ENCODE peak calls at places on chromosomes 16 and 17, in six cellular contexts. D, Y, H, V, W and I are unnamed samples.

GRCh38 chr16:51167170-51167710 is 16.2 kb upstream of the SALL1 start:
- DNase-seq in D (no peak), Y (no peak), H (no peak), V (no peak), W (no peak), I (no peak)

GRCh38 chr17:19753049-19753444 is 4.9 kb upstream of the ALDH3A1 start:
- DNase-seq in D (peak; percentile 67), Y (peak; percentile 77), H (peak; percentile 90), V (no peak), W (peak; percentile 94), I (peak; percentile 97)

GRCh38 chr17:48592592-48592991 is 987 bp downstream of the HOXB5 start:
- DNase-seq in D (no peak), Y (no peak), H (no peak), V (no peak), W (no peak), I (no peak)

GRCh38 chr17:4576729-4577322 is 7.5 kb upstream of the SMTNL2 start:
- DNase-seq in D (no peak), Y (no peak), H (no peak), V (peak; percentile 87), W (peak; percentile 34), I (no peak)

GRCh38 chr17:82943339-82943738 is 103.5 kb upstream of the ZNF750 start:
- DNase-seq in D (no peak), Y (no peak), H (peak; percentile 33), V (no peak), W (peak; percentile 28), I (no peak)

GRCh38 chr16:89723279-89724250 is 2.2 kb downstream of the ZNF276 start:
- DNase-seq in D (no peak), Y (no peak), H (peak; percentile 77), V (no peak), W (peak; percentile 73), I (no peak)

GRCh38 chr16:16014329-16015224 is 65.2 kb downstream of the ABCC1 start:
- DNase-seq in D (no peak), Y (peak; percentile 72), H (peak; percentile 76), V (no peak), W (peak; percentile 86), I (no peak)

GRCh38 chr17:21029032-21029431 is 13.8 kb downstream of the USP22 start:
- DNase-seq in D (peak; percentile 48), Y (peak; percentile 95), H (no peak), V (no peak), W (peak; percentile 81), I (peak; percentile 89)

GRCh38 chr16:24917236-24917635 is 71.5 kb downstream of the SLC5A11 start:
- DNase-seq in D (no peak), Y (no peak), H (no peak), V (no peak), W (no peak), I (no peak)

GRCh38 chr17:50147841-50148225 is 2.6 kb downstream of the PPP1R9B start:
- DNase-seq in D (no peak), Y (no peak), H (no peak), V (no peak), W (peak; percentile 72), I (no peak)

GRCh38 chr17:50144845-50145531 is 5.5 kb downstream of the PPP1R9B start:
- DNase-seq in D (no peak), Y (no peak), H (no peak), V (no peak), W (peak; percentile 85), I (peak; percentile 72)

GRCh38 chr17:50145532-50146229 is 4.8 kb downstream of the PPP1R9B start:
- DNase-seq in D (no peak), Y (no peak), H (no peak), V (no peak), W (peak; percentile 48), I (no peak)

GRCh38 chr17:50146927-50147640 is 3.4 kb downstream of the PPP1R9B start:
- DNase-seq in D (no peak), Y (no peak), H (no peak), V (no peak), W (peak; percentile 66), I (no peak)

GRCh38 chr17:50146230-50146926 is 4.1 kb downstream of the PPP1R9B start:
- DNase-seq in D (no peak), Y (no peak), H (no peak), V (no peak), W (peak; percentile 39), I (no peak)
- TF ChIP-seq CTCF in D (peak; percentile 10), Y (no peak), H (no peak), V (no peak), W (no peak), I (no peak)

DNA sequence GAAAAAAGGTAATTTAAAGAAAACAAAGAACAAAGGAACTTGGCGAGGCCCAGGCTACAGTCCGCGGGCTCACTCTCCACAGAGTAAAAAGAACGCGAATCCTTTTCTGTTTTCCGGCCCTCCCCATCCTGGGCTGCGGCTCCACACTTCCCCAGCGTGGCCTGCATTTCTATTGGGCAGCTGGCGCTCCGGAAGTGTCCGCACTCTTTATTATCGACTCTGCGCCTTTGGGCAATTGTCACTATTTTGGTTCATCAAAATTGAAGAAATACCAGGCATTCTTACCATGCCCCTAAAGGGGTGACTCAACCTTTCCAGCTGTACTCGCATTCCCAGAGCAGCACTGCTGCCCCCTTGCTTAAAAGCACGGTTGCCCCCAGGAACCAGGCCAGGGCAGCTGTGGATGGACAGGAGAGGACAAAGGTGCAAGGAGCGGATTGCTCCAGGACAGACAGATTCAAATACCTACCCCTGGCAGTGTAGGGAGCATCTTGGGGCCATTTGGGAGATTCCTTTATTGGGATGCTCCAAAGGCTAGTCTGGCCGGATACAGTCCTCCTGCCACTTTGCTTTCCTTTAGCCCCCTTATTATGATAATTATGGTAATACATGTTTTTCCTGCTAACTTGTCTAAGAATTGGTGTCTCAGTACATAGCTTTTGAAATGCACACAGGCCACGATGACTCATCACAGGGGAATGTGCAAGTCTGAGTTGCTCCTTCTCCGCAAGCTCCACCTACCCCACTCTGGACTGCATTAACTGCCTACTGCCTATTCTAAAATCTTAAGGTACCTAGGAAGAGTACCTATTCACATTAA is 985 bp upstream of the SLFN12 start:
- DNase-seq in D (peak; percentile 98), Y (peak; percentile 100), H (peak; percentile 93), V (peak; percentile 18), W (no peak), I (peak; percentile 98)
- TF ChIP-seq CTCF in D (peak; percentile 51), Y (peak; percentile 46), H (no peak), V (no peak), W (no peak), I (no peak)

GRCh38 chr17:75047398-75048098 is 523 bp downstream of the KCTD2 start:
- DNase-seq in D (no peak), Y (no peak), H (peak; percentile 80), V (peak; percentile 58), W (peak; percentile 72), I (peak; percentile 10)

GRCh38 chr17:75044716-75045115 is 2.1 kb downstream of the ATP5PD start:
- DNase-seq in D (no peak), Y (no peak), H (peak; percentile 6), V (no peak), W (no peak), I (no peak)

GRCh38 chr17:75048396-75048933 is 1.4 kb downstream of the KCTD2 start:
- DNase-seq in D (no peak), Y (no peak), H (no peak), V (no peak), W (no peak), I (peak; percentile 14)

GRCh38 chr17:75049057-75049456 is 2.0 kb downstream of the KCTD2 start:
- DNase-seq in D (no peak), Y (no peak), H (no peak), V (no peak), W (no peak), I (no peak)

DNA sequence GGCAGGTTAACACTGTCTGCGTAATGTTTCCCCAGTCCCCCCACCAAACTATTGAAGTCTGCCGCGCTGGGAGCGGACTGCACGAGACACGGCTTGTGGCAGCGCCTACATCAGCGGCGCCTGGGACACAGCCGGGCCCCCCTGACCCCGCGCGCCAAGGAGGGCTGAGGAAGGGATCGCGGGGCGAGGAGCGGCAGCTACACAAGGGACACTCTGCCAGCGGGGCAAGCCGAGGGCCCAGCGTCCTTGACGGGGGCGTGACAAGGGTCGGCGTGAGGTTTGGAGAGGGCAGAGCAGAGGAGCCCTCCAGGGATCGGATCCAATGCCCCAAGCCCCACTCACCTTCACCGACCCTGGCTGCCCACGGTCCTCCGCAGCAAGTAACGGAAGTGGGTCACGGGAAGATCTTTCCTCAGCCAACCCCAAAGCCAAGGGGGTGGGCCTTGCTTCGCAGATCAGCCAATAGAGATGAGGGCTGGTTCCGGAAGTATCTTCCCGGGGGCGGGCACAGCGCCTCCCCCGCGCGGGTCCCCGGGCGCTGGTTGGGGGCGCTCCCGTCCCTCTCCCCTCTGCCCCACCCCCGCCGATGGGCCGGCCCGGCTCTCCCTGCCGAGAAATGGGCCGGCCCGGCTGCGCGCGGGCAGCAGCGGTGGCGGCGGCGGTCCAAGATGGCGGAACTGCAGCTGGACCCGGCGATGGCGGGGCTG is at the start of the genes ATP5PD and KCTD2:
- DNase-seq in D (peak; percentile 88), Y (peak; percentile 97), H (peak; percentile 99), V (peak; percentile 95), W (peak; percentile 98), I (peak; percentile 96)
- TF ChIP-seq CTCF in D (no peak), Y (no peak), H (no peak), V (no peak), W (no peak), I (no peak)

GRCh38 chr17:7982666-7983065 is 19.7 kb upstream of the GUCY2D start:
- DNase-seq in D (no peak), Y (peak; percentile 44), H (peak; percentile 35), V (no peak), W (no peak), I (peak; percentile 21)

GRCh38 chr17:7984904-7985303 is 17.5 kb upstream of the GUCY2D start:
- DNase-seq in D (no peak), Y (no peak), H (peak; percentile 15), V (no peak), W (no peak), I (no peak)

GRCh38 chr17:7977039-7977438 is 25.4 kb upstream of the GUCY2D start:
- DNase-seq in D (no peak), Y (no peak), H (peak; percentile 43), V (no peak), W (no peak), I (no peak)

GRCh38 chr17:7977805-7978204 is 24.6 kb upstream of the GUCY2D start:
- DNase-seq in D (no peak), Y (no peak), H (no peak), V (no peak), W (no peak), I (no peak)

GRCh38 chr17:7982171-7982570 is 20.2 kb upstream of the GUCY2D start:
- DNase-seq in D (no peak), Y (peak; percentile 83), H (peak; percentile 12), V (no peak), W (no peak), I (peak; percentile 43)
- TF ChIP-seq CTCF in D (no peak), Y (no peak), H (no peak), V (no peak), W (no peak), I (no peak)

GRCh38 chr16:289395-289997 is 6.5 kb downstream of the PDIA2 start:
- DNase-seq in D (no peak), Y (no peak), H (no peak), V (no peak), W (peak; percentile 39), I (no peak)

GRCh38 chr16:286491-287297 is 3.7 kb downstream of the PDIA2 start:
- DNase-seq in D (no peak), Y (no peak), H (no peak), V (no peak), W (peak; percentile 37), I (no peak)

GRCh38 chr16:287981-288920 is 5.3 kb downstream of the PDIA2 start:
- DNase-seq in D (no peak), Y (no peak), H (no peak), V (no peak), W (peak; percentile 44), I (no peak)

GRCh38 chr16:285146-286055 is 2.4 kb downstream of the PDIA2 start:
- DNase-seq in D (no peak), Y (no peak), H (no peak), V (no peak), W (peak; percentile 52), I (no peak)

GRCh38 chr16:287298-287811 is 4.4 kb downstream of the PDIA2 start:
- DNase-seq in D (no peak), Y (no peak), H (no peak), V (no peak), W (peak; percentile 40), I (no peak)
- TF ChIP-seq CTCF in D (no peak), Y (no peak), H (no peak), V (no peak), W (no peak), I (no peak)